ENCODE peak calls at places on chromosome 1, in six cellular contexts. One of them, this sample, is unnamed.

GRCh38 chr1:28886731-28887417 is 27.5 kb upstream of the EPB41 start:
- DNase-seq in gastrocnemius medialis: peak; percentile 78
- DNase-seq in ovary: peak; percentile 86
- DNase-seq in fibroblast of the aortic adventitia: peak; percentile 60
- DNase-seq in AG04450: peak; percentile 18
- DNase-seq in cardiac muscle cell: peak; percentile 77
- DNase-seq in this sample: peak; percentile 98

GRCh38 chr1:62424412-62424811 is 12.4 kb upstream of the USP1 start:
- DNase-seq in gastrocnemius medialis: no peak
- DNase-seq in ovary: no peak
- DNase-seq in fibroblast of the aortic adventitia: peak; percentile 56
- DNase-seq in AG04450: no peak
- DNase-seq in cardiac muscle cell: no peak
- DNase-seq in this sample: no peak

GRCh38 chr1:3995141-3995780 is 95.2 kb upstream of the C1orf174 start:
- DNase-seq in gastrocnemius medialis: no peak
- DNase-seq in ovary: no peak
- DNase-seq in fibroblast of the aortic adventitia: no peak
- DNase-seq in AG04450: no peak
- DNase-seq in cardiac muscle cell: no peak
- DNase-seq in this sample: no peak

GRCh38 chr1:165387505-165387904 is 31.0 kb upstream of the LMX1A start:
- DNase-seq in gastrocnemius medialis: no peak
- DNase-seq in ovary: no peak
- DNase-seq in fibroblast of the aortic adventitia: peak; percentile 46
- DNase-seq in AG04450: no peak
- DNase-seq in cardiac muscle cell: no peak
- DNase-seq in this sample: no peak

GRCh38 chr1:22812092-22812880 is 101.6 kb downstream of the EPHB2 start:
- DNase-seq in gastrocnemius medialis: no peak
- DNase-seq in ovary: no peak
- DNase-seq in fibroblast of the aortic adventitia: no peak
- DNase-seq in AG04450: no peak
- DNase-seq in cardiac muscle cell: no peak
- DNase-seq in this sample: no peak

GRCh38 chr1:1290238-1290731 is 10.0 kb downstream of the SCNN1D start:
- DNase-seq in gastrocnemius medialis: no peak
- DNase-seq in ovary: peak; percentile 33
- DNase-seq in fibroblast of the aortic adventitia: no peak
- DNase-seq in AG04450: no peak
- DNase-seq in cardiac muscle cell: peak; percentile 55
- DNase-seq in this sample: peak; percentile 99

GRCh38 chr1:202586018-202586821 is 124.0 kb downstream of the SYT2 start:
- DNase-seq in gastrocnemius medialis: no peak
- DNase-seq in ovary: no peak
- DNase-seq in fibroblast of the aortic adventitia: peak; percentile 67
- DNase-seq in AG04450: no peak
- DNase-seq in cardiac muscle cell: peak; percentile 73
- DNase-seq in this sample: peak; percentile 67

GRCh38 chr1:236759252-236759859 is 35.7 kb upstream of the MTR start:
- DNase-seq in gastrocnemius medialis: no peak
- DNase-seq in ovary: no peak
- DNase-seq in fibroblast of the aortic adventitia: peak; percentile 65
- DNase-seq in AG04450: peak; percentile 8
- DNase-seq in cardiac muscle cell: peak; percentile 65
- DNase-seq in this sample: no peak

GRCh38 chr1:84603941-84604830 is 29.9 kb upstream of the CTBS start:
- DNase-seq in gastrocnemius medialis: peak; percentile 15
- DNase-seq in ovary: peak; percentile 29
- DNase-seq in fibroblast of the aortic adventitia: peak; percentile 95
- DNase-seq in AG04450: no peak
- DNase-seq in cardiac muscle cell: peak; percentile 90
- DNase-seq in this sample: peak; percentile 77

GRCh38 chr1:198903203-198903602 is 264.4 kb downstream of the PTPRC start:
- DNase-seq in gastrocnemius medialis: no peak
- DNase-seq in ovary: no peak
- DNase-seq in fibroblast of the aortic adventitia: peak; percentile 49
- DNase-seq in AG04450: no peak
- DNase-seq in cardiac muscle cell: peak; percentile 41
- DNase-seq in this sample: peak; percentile 22

GRCh38 chr1:82978461-82979324 is 1020.2 kb downstream of the TTLL7 start:
- DNase-seq in gastrocnemius medialis: no peak
- DNase-seq in ovary: no peak
- DNase-seq in fibroblast of the aortic adventitia: no peak
- DNase-seq in AG04450: no peak
- DNase-seq in cardiac muscle cell: no peak
- DNase-seq in this sample: no peak

GRCh38 chr1:8926707-8927694 is 18.7 kb upstream of the CA6 start:
- DNase-seq in gastrocnemius medialis: no peak
- DNase-seq in ovary: no peak
- DNase-seq in fibroblast of the aortic adventitia: no peak
- DNase-seq in AG04450: no peak
- DNase-seq in cardiac muscle cell: no peak
- DNase-seq in this sample: no peak

GRCh38 chr1:79859212-79859948 is 852.9 kb upstream of the ADGRL4 start:
- DNase-seq in gastrocnemius medialis: no peak
- DNase-seq in ovary: no peak
- DNase-seq in fibroblast of the aortic adventitia: peak; percentile 96
- DNase-seq in AG04450: no peak
- DNase-seq in cardiac muscle cell: peak; percentile 91
- DNase-seq in this sample: no peak

GRCh38 chr1:228141082-228141870 is 1.2 kb downstream of the GUK1 start:
- DNase-seq in gastrocnemius medialis: no peak
- DNase-seq in ovary: peak; percentile 59
- DNase-seq in fibroblast of the aortic adventitia: peak; percentile 88
- DNase-seq in AG04450: no peak
- DNase-seq in cardiac muscle cell: peak; percentile 96
- DNase-seq in this sample: peak; percentile 96

GRCh38 chr1:230809205-230809990 is 58.9 kb downstream of the C1orf198 start:
- DNase-seq in gastrocnemius medialis: no peak
- DNase-seq in ovary: no peak
- DNase-seq in fibroblast of the aortic adventitia: no peak
- DNase-seq in AG04450: no peak
- DNase-seq in cardiac muscle cell: no peak
- DNase-seq in this sample: no peak

GRCh38 chr1:23202263-23202749 is 15.0 kb downstream of the HTR1D start:
- DNase-seq in gastrocnemius medialis: no peak
- DNase-seq in ovary: no peak
- DNase-seq in fibroblast of the aortic adventitia: peak; percentile 40
- DNase-seq in AG04450: no peak
- DNase-seq in cardiac muscle cell: peak; percentile 48
- DNase-seq in this sample: peak; percentile 87

GRCh38 chr1:87953732-87954344 is 625.2 kb downstream of the LMO4 start:
- DNase-seq in gastrocnemius medialis: peak; percentile 7
- DNase-seq in ovary: peak; percentile 67
- DNase-seq in fibroblast of the aortic adventitia: peak; percentile 85
- DNase-seq in AG04450: peak; percentile 39
- DNase-seq in cardiac muscle cell: peak; percentile 87
- DNase-seq in this sample: no peak

GRCh38 chr1:164256456-164256855 is 302.5 kb upstream of the PBX1 start:
- DNase-seq in gastrocnemius medialis: no peak
- DNase-seq in ovary: no peak
- DNase-seq in fibroblast of the aortic adventitia: no peak
- DNase-seq in AG04450: no peak
- DNase-seq in cardiac muscle cell: no peak
- DNase-seq in this sample: no peak

GRCh38 chr1:7341145-7341900 is 429.8 kb upstream of the VAMP3 start:
- DNase-seq in gastrocnemius medialis: no peak
- DNase-seq in ovary: no peak
- DNase-seq in fibroblast of the aortic adventitia: peak; percentile 56
- DNase-seq in AG04450: no peak
- DNase-seq in cardiac muscle cell: peak; percentile 49
- DNase-seq in this sample: no peak

GRCh38 chr1:203338335-203339036 is 12.4 kb downstream of the FMOD start:
- DNase-seq in gastrocnemius medialis: peak; percentile 35
- DNase-seq in ovary: peak; percentile 78
- DNase-seq in fibroblast of the aortic adventitia: peak; percentile 79
- DNase-seq in AG04450: no peak
- DNase-seq in cardiac muscle cell: peak; percentile 84
- DNase-seq in this sample: peak; percentile 98

GRCh38 chr1:23019851-23020625 is 770 bp downstream of the KDM1A start:
- DNase-seq in gastrocnemius medialis: no peak
- DNase-seq in ovary: peak; percentile 27
- DNase-seq in fibroblast of the aortic adventitia: peak; percentile 42
- DNase-seq in AG04450: no peak
- DNase-seq in cardiac muscle cell: peak; percentile 51
- DNase-seq in this sample: peak; percentile 85

GRCh38 chr1:234139966-234140365 is 233.3 kb upstream of the COA6 start:
- DNase-seq in gastrocnemius medialis: no peak
- DNase-seq in ovary: no peak
- DNase-seq in fibroblast of the aortic adventitia: peak; percentile 60
- DNase-seq in AG04450: no peak
- DNase-seq in cardiac muscle cell: peak; percentile 59
- DNase-seq in this sample: no peak

GRCh38 chr1:39491146-39491921 is at the start of gene BMP8A:
- DNase-seq in gastrocnemius medialis: no peak
- DNase-seq in ovary: peak; percentile 76
- DNase-seq in fibroblast of the aortic adventitia: no peak
- DNase-seq in AG04450: no peak
- DNase-seq in cardiac muscle cell: peak; percentile 34
- DNase-seq in this sample: peak; percentile 97

GRCh38 chr1:214446772-214447556 is 104.4 kb downstream of the PTPN14 start:
- DNase-seq in gastrocnemius medialis: no peak
- DNase-seq in ovary: peak; percentile 44
- DNase-seq in fibroblast of the aortic adventitia: peak; percentile 91
- DNase-seq in AG04450: peak; percentile 71
- DNase-seq in cardiac muscle cell: peak; percentile 91
- DNase-seq in this sample: peak; percentile 89

DNA sequence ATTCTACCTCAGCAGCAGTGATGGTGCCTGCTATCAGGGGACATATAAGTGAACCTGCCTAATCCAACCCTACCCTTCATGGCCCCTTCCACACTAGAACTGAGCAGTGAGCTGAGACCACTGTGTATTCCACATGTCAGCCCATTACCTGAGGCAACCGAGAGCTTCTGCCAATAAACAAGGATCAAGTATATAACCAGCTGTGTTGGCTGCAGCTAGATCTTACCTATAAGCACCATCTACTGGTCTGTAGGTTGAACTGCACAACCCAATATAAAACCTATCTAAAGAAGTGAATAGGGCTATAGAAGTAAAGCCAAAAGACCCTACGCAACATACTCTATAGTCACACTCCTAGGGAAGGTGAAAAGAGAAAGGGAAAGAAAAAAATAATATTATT is 376.9 kb downstream of the HHIPL2 start:
- DNase-seq in gastrocnemius medialis: no peak
- DNase-seq in ovary: no peak
- DNase-seq in fibroblast of the aortic adventitia: peak; percentile 72
- DNase-seq in AG04450: no peak
- DNase-seq in cardiac muscle cell: peak; percentile 66
- DNase-seq in this sample: peak; percentile 77
- TF ChIP-seq CTCF in gastrocnemius medialis: peak; percentile 41
- TF ChIP-seq CTCF in ovary: no peak
- TF ChIP-seq CTCF in fibroblast of the aortic adventitia: peak; percentile 78
- TF ChIP-seq CTCF in AG04450: peak; percentile 55
- TF ChIP-seq CTCF in cardiac muscle cell: peak; percentile 76
- TF ChIP-seq CTCF in this sample: peak; percentile 69

GRCh38 chr1:246540738-246541491 is 25.1 kb downstream of the TFB2M start:
- DNase-seq in gastrocnemius medialis: no peak
- DNase-seq in ovary: no peak
- DNase-seq in fibroblast of the aortic adventitia: no peak
- DNase-seq in AG04450: no peak
- DNase-seq in cardiac muscle cell: no peak
- DNase-seq in this sample: no peak
- TF ChIP-seq CTCF in gastrocnemius medialis: no peak
- TF ChIP-seq CTCF in ovary: no peak
- TF ChIP-seq CTCF in fibroblast of the aortic adventitia: no peak
- TF ChIP-seq CTCF in AG04450: no peak
- TF ChIP-seq CTCF in cardiac muscle cell: no peak
- TF ChIP-seq CTCF in this sample: no peak

DNA sequence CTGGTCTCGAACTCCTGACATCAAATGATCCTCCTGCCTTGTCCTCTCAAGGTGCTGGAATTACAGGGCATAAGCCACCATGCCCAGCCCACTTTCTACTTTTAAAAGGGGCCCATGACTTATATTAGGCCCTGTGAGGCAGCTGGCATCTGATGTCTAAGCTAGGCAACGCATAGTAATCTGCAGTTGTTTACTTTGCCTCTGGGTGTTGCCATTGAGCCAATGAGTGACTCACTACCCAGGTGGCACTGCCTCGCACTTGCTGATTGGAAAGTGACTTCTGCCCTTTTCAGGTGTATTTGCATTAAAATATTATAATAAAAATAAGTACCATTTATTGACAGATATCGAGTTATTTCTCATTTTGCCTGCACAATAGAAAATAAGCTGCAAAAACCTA is 84.9 kb downstream of the KIF14 start:
- DNase-seq in gastrocnemius medialis: no peak
- DNase-seq in ovary: no peak
- DNase-seq in fibroblast of the aortic adventitia: no peak
- DNase-seq in AG04450: no peak
- DNase-seq in cardiac muscle cell: peak; percentile 25
- DNase-seq in this sample: peak; percentile 50
- TF ChIP-seq CTCF in gastrocnemius medialis: no peak
- TF ChIP-seq CTCF in ovary: no peak
- TF ChIP-seq CTCF in fibroblast of the aortic adventitia: no peak
- TF ChIP-seq CTCF in AG04450: no peak
- TF ChIP-seq CTCF in cardiac muscle cell: no peak
- TF ChIP-seq CTCF in this sample: peak; percentile 11

GRCh38 chr1:117643601-117644000 is 37.8 kb downstream of the TENT5C start:
- DNase-seq in gastrocnemius medialis: no peak
- DNase-seq in ovary: no peak
- DNase-seq in fibroblast of the aortic adventitia: no peak
- DNase-seq in AG04450: no peak
- DNase-seq in cardiac muscle cell: no peak
- DNase-seq in this sample: no peak

GRCh38 chr1:117642963-117643362 is 37.1 kb downstream of the TENT5C start:
- DNase-seq in gastrocnemius medialis: no peak
- DNase-seq in ovary: no peak
- DNase-seq in fibroblast of the aortic adventitia: no peak
- DNase-seq in AG04450: no peak
- DNase-seq in cardiac muscle cell: no peak
- DNase-seq in this sample: no peak

GRCh38 chr1:117645343-117645742 is 39.5 kb downstream of the TENT5C start:
- DNase-seq in gastrocnemius medialis: no peak
- DNase-seq in ovary: no peak
- DNase-seq in fibroblast of the aortic adventitia: no peak
- DNase-seq in AG04450: no peak
- DNase-seq in cardiac muscle cell: no peak
- DNase-seq in this sample: no peak

GRCh38 chr1:117646007-117646913 is 40.4 kb downstream of the TENT5C start:
- DNase-seq in gastrocnemius medialis: peak; percentile 87
- DNase-seq in ovary: no peak
- DNase-seq in fibroblast of the aortic adventitia: peak; percentile 82
- DNase-seq in AG04450: no peak
- DNase-seq in cardiac muscle cell: peak; percentile 50
- DNase-seq in this sample: no peak

DNA sequence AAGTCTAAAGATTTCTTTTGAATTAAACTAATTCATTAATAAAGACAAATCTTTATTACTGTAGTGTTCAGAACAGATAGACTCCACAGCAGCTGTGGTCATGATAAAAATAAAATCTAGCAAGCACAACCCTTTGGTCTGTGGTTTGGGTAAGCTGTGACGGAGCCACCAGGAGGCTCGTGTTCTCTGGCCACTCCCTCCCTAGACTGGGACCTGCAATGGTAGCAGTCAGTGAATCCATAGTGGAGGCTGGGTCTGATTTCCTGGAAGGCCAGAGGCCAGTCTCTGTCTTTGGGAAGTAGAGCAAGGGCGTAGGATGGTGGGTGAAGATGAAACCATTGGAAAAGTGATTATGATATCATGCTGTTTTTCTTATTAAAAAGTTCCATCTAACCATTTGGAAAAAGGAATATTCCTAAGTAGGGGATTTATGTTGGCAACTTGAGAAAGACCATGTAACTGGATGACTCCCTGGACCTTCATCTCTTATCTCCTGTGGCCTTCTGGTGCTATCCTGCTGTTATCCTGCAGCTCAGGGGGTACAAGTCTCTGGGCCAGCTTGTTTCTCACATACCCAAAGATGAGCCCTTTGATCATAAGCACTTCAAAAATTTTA is 39.0 kb downstream of the TENT5C start:
- DNase-seq in gastrocnemius medialis: peak; percentile 31
- DNase-seq in ovary: no peak
- DNase-seq in fibroblast of the aortic adventitia: no peak
- DNase-seq in AG04450: no peak
- DNase-seq in cardiac muscle cell: no peak
- DNase-seq in this sample: no peak
- TF ChIP-seq CTCF in gastrocnemius medialis: no peak
- TF ChIP-seq CTCF in ovary: no peak
- TF ChIP-seq CTCF in fibroblast of the aortic adventitia: no peak
- TF ChIP-seq CTCF in AG04450: no peak
- TF ChIP-seq CTCF in cardiac muscle cell: no peak
- TF ChIP-seq CTCF in this sample: no peak